ENCODE peak calls at places on chromosomes 5 and 9, in five cellular contexts. U is nephron progenitor cell, P is spleen, E is upper lobe of left lung, A is glutamatergic neuron. O is an unnamed sample.

GRCh38 chr5:143403357-143403606 is 204 bp downstream of the NR3C1 start:
- DNase-seq in U (no peak), P (no peak), A (no peak), E (no peak), O (no peak)

GRCh38 chr5:170357853-170358497 is 31.2 kb downstream of the KCNMB1 start:
- DNase-seq in E (peak), U (peak), P (peak), A (no peak), O (no peak)

GRCh38 chr9:113622600-113623400 is 159.3 kb downstream of the RGS3 start:
- DNase-seq in P (peak), U (no peak), E (no peak), A (peak), O (no peak)

GRCh38 chr9:77648458-77649108 is 461 bp upstream of the GNA14 start:
- DNase-seq in P (peak), A (peak), E (peak), U (no peak), O (no peak)

GRCh38 chr9:127035423-127035822 is 87.0 kb downstream of the ANGPTL2 start:
- DNase-seq in U (no peak), E (no peak), P (no peak), A (no peak), O (no peak)

GRCh38 chr5:63201738-63202137 is 623.1 kb downstream of the LRRC70 start:
- DNase-seq in A (no peak), E (no peak), P (no peak), U (no peak), O (no peak)

GRCh38 chr5:151042453-151043093 is 22.2 kb downstream of the GPX3 start:
- DNase-seq in A (no peak), U (no peak), E (no peak), P (peak), O (no peak)

GRCh38 chr5:39521945-39522590 is 97.3 kb upstream of the DAB2 start:
- DNase-seq in A (no peak), P (no peak), E (no peak), U (no peak), O (no peak)

GRCh38 chr9:94801242-94801641 is 74.7 kb downstream of the AOPEP start:
- DNase-seq in P (no peak), E (no peak), A (no peak), U (no peak), O (no peak)

GRCh38 chr9:7086389-7086788 is 328.6 kb downstream of the KDM4C start:
- DNase-seq in A (no peak), E (no peak), P (no peak), U (no peak), O (no peak)

GRCh38 chr9:82148849-82149544 is 160.4 kb downstream of the SPATA31D1 start:
- DNase-seq in E (no peak), A (no peak), P (no peak), U (no peak), O (no peak)

GRCh38 chr5:516980-517379 is 7.3 kb downstream of the SLC9A3 start:
- DNase-seq in P (no peak), U (no peak), A (no peak), E (no peak), O (no peak)

GRCh38 chr5:173486826-173487225 is 129.6 kb downstream of the BOD1 start:
- DNase-seq in E (no peak), P (no peak), A (no peak), U (no peak), O (no peak)

GRCh38 chr5:132679166-132679565 is 5.4 kb downstream of the IL4 start:
- DNase-seq in E (no peak), A (no peak), U (no peak), P (no peak), O (no peak)

GRCh38 chr9:38417003-38417965 is 7.0 kb downstream of the IGFBPL1 start:
- DNase-seq in E (no peak), A (peak), P (no peak), U (peak), O (no peak)

GRCh38 chr9:105842023-105842644 is 147.8 kb downstream of the TMEM38B start:
- DNase-seq in A (peak), P (no peak), E (no peak), U (peak), O (peak)

GRCh38 chr5:62093981-62094380 is 212.0 kb upstream of the KIF2A start:
- DNase-seq in U (peak), A (peak), E (peak), P (no peak), O (no peak)

GRCh38 chr9:4108708-4109444 is 191.0 kb downstream of the GLIS3 start:
- DNase-seq in E (no peak), P (no peak), A (no peak), U (peak), O (no peak)

GRCh38 chr9:124242331-124243194 is 15.2 kb upstream of the NEK6 start:
- DNase-seq in A (peak), E (no peak), U (peak), P (no peak), O (no peak)

GRCh38 chr9:136787690-136788400 is 3.3 kb upstream of the TMEM141 start:
- DNase-seq in P (peak), E (peak), A (peak), U (peak), O (peak)

GRCh38 chr5:175752826-175753535 is 95.1 kb downstream of the HRH2 start:
- DNase-seq in U (no peak), E (no peak), A (no peak), P (no peak), O (no peak)

GRCh38 chr5:148374693-148375360 is 8.9 kb upstream of the FBXO38 start:
- DNase-seq in U (peak), P (no peak), A (peak), E (peak), O (no peak)

GRCh38 chr9:2324742-2325141 is 296.8 kb upstream of the VLDLR start:
- DNase-seq in U (no peak), E (no peak), A (no peak), P (no peak), O (no peak)

GRCh38 chr9:2319421-2319820 is 302.2 kb upstream of the VLDLR start:
- DNase-seq in U (no peak), P (no peak), A (no peak), E (no peak), O (no peak)

GRCh38 chr9:2320126-2320525 is 301.5 kb upstream of the VLDLR start:
- DNase-seq in P (no peak), E (no peak), U (no peak), A (no peak), O (no peak)

GRCh38 chr9:2320632-2321031 is 301.0 kb upstream of the VLDLR start:
- DNase-seq in U (no peak), A (no peak), P (no peak), E (no peak), O (no peak)

DNA sequence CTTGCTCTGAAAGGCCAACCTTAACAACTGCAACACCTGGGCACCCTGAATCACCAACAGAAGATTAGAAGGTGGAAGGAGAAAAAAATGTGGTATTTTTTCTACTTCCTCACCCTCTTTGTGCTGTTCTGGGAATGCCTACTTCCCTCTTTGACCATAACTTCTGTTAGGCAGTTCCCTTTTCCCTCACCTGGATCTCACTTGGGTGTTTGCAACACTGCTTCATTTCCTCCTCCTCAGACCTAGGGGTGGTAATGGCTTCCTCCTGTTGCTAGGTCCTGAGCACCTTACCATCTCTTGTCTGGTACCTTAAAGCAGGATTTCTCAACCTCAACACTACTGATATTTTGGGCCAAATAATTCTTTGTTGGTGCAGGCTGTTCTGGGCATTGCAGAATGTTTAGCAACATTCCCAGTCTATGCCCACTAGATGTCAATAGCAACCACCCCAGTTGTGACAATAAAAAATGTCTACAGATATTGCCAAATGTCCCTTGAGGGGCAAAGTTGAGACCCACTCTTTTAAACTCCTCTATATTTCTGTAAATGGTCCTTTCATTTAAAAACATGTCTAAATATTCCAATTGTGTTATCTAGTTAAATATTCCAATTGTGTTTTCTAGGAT is 300.0 kb upstream of the VLDLR start:
- DNase-seq in E (no peak), A (no peak), P (no peak), U (no peak), O (no peak)
- TF ChIP-seq CTCF in E (no peak), A (no peak), P (no peak), U (no peak), O (no peak)

GRCh38 chr5:10030219-10030831 is 219.4 kb downstream of the ATPSCKMT start:
- DNase-seq in A (no peak), U (peak), P (no peak), E (peak), O (no peak)
- TF ChIP-seq CTCF in A (peak), U (peak), P (no peak), E (peak), O (no peak)

GRCh38 chr9:14769235-14769580 is 46.7 kb upstream of the CER1 start:
- DNase-seq in P (no peak), A (no peak), U (no peak), E (no peak), O (no peak)
- TF ChIP-seq CTCF in P (peak), A (no peak), U (no peak), E (no peak), O (no peak)

GRCh38 chr5:73591102-73591695 is 25.7 kb downstream of the UTP15 start:
- DNase-seq in A (no peak), P (no peak), E (no peak), U (peak), O (no peak)

GRCh38 chr5:73592546-73592945 is 27.0 kb downstream of the UTP15 start:
- DNase-seq in U (no peak), A (no peak), E (no peak), P (no peak), O (no peak)

GRCh38 chr5:73591698-73592501 is 26.4 kb downstream of the UTP15 start:
- DNase-seq in A (no peak), U (no peak), E (no peak), P (no peak), O (no peak)

DNA sequence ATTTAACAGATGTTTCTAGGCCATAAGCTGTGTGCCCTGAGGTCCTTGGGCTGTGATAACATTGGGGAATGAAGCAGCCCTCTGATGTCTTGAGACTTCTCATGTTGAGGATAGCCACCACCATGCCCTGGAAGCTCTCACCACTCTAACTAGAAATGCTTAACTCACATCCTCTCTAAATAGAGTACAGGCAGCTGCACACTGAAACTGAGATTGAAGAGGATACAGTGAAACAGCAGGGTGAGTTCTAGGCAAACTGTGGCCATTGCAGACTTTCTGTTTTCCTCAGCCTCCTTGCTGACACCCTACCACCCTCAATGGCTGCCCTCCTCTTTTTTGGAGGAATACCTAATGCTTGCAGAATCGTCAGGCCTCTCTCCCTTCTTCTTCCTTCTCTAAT is 22.4 kb downstream of the UTP15 start:
- DNase-seq in U (no peak), E (no peak), P (no peak), A (no peak), O (no peak)
- TF ChIP-seq CTCF in U (no peak), E (no peak), P (no peak), A (no peak), O (no peak)